ENCODE peak calls at places on chromosome 7, in nine cellular contexts. One of them, this sample, is unnamed.

GRCh38 chr7:76356823-76357222 is 2.0 kb downstream of the YWHAG start:
- DNase-seq in adrenal gland: peak; percentile 55
- DNase-seq in spleen: no peak
- DNase-seq in MM.1S: no peak
- DNase-seq in prostate gland: no peak
- DNase-seq in Panc1: no peak
- DNase-seq in uterus: no peak
- DNase-seq in fibroblast of lung: peak; percentile 57
- DNase-seq in A549: no peak
- DNase-seq in this sample: peak; percentile 52

GRCh38 chr7:77644774-77645173 is 51.5 kb upstream of the RSBN1L start:
- DNase-seq in adrenal gland: no peak
- DNase-seq in spleen: no peak
- DNase-seq in MM.1S: no peak
- DNase-seq in prostate gland: no peak
- DNase-seq in Panc1: no peak
- DNase-seq in uterus: no peak
- DNase-seq in fibroblast of lung: no peak
- DNase-seq in A549: no peak
- DNase-seq in this sample: no peak

GRCh38 chr7:151168022-151168786 is 710 bp upstream of the GBX1 start:
- DNase-seq in adrenal gland: no peak
- DNase-seq in spleen: no peak
- DNase-seq in MM.1S: peak; percentile 52
- DNase-seq in prostate gland: no peak
- DNase-seq in Panc1: no peak
- DNase-seq in uterus: no peak
- DNase-seq in fibroblast of lung: no peak
- DNase-seq in A549: peak; percentile 74
- DNase-seq in this sample: no peak

GRCh38 chr7:727104-727805 is at the start of gene PRKAR1B:
- DNase-seq in adrenal gland: no peak
- DNase-seq in spleen: peak; percentile 84
- DNase-seq in MM.1S: peak; percentile 40
- DNase-seq in prostate gland: no peak
- DNase-seq in Panc1: no peak
- DNase-seq in uterus: no peak
- DNase-seq in fibroblast of lung: no peak
- DNase-seq in A549: peak; percentile 42
- DNase-seq in this sample: peak; percentile 49

GRCh38 chr7:145474287-145474686 is 638.4 kb upstream of the TPK1 start:
- DNase-seq in adrenal gland: no peak
- DNase-seq in spleen: no peak
- DNase-seq in MM.1S: no peak
- DNase-seq in prostate gland: no peak
- DNase-seq in Panc1: no peak
- DNase-seq in uterus: no peak
- DNase-seq in fibroblast of lung: no peak
- DNase-seq in A549: no peak
- DNase-seq in this sample: no peak

GRCh38 chr7:77543910-77544309 is 6.8 kb downstream of the PTPN12 start:
- DNase-seq in adrenal gland: no peak
- DNase-seq in spleen: no peak
- DNase-seq in MM.1S: no peak
- DNase-seq in prostate gland: no peak
- DNase-seq in Panc1: no peak
- DNase-seq in uterus: no peak
- DNase-seq in fibroblast of lung: no peak
- DNase-seq in A549: no peak
- DNase-seq in this sample: no peak

GRCh38 chr7:87767827-87768226 is 108.3 kb downstream of the SLC25A40 start:
- DNase-seq in adrenal gland: no peak
- DNase-seq in spleen: no peak
- DNase-seq in MM.1S: no peak
- DNase-seq in prostate gland: no peak
- DNase-seq in Panc1: no peak
- DNase-seq in uterus: no peak
- DNase-seq in fibroblast of lung: no peak
- DNase-seq in A549: no peak
- DNase-seq in this sample: no peak

GRCh38 chr7:151700621-151701185 is 176.2 kb downstream of the PRKAG2 start:
- DNase-seq in adrenal gland: no peak
- DNase-seq in spleen: no peak
- DNase-seq in MM.1S: no peak
- DNase-seq in prostate gland: no peak
- DNase-seq in Panc1: no peak
- DNase-seq in uterus: no peak
- DNase-seq in fibroblast of lung: peak; percentile 79
- DNase-seq in A549: no peak
- DNase-seq in this sample: no peak

GRCh38 chr7:87312215-87312865 is 33.1 kb upstream of the CROT start:
- DNase-seq in adrenal gland: peak; percentile 56
- DNase-seq in spleen: no peak
- DNase-seq in MM.1S: peak; percentile 67
- DNase-seq in prostate gland: peak; percentile 53
- DNase-seq in Panc1: peak; percentile 69
- DNase-seq in uterus: peak; percentile 45
- DNase-seq in fibroblast of lung: peak; percentile 53
- DNase-seq in A549: peak; percentile 52
- DNase-seq in this sample: peak; percentile 75

GRCh38 chr7:13778967-13779366 is 210.5 kb downstream of the ETV1 start:
- DNase-seq in adrenal gland: no peak
- DNase-seq in spleen: no peak
- DNase-seq in MM.1S: no peak
- DNase-seq in prostate gland: no peak
- DNase-seq in Panc1: no peak
- DNase-seq in uterus: no peak
- DNase-seq in fibroblast of lung: peak; percentile 69
- DNase-seq in A549: no peak
- DNase-seq in this sample: peak; percentile 59

DNA sequence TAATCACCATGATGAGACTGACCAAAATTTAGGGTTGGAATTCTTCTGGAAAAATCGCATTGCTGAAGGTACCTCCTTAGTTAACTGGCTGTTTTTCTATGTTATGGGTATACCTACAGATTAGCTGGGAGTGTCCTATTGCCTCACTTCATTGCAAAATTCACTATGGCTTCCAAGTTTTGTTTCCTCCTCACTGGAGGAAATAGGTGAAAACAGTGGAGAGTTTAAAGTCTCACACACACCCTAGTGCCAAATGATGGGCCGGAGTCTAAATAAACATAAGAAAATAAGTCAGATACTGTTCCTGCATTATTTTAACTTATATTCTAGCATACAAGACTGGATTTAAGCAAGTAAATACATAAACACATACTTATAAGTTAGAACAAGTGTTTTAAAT is 98.2 kb downstream of the AHR start:
- DNase-seq in adrenal gland: no peak
- DNase-seq in spleen: no peak
- DNase-seq in MM.1S: no peak
- DNase-seq in prostate gland: no peak
- DNase-seq in Panc1: no peak
- DNase-seq in uterus: no peak
- DNase-seq in fibroblast of lung: no peak
- DNase-seq in A549: no peak
- DNase-seq in this sample: no peak
- H3K27ac ChIP-seq in adrenal gland: no peak overlapping the region
- H3K27ac ChIP-seq in spleen: no peak overlapping the region
- H3K27ac ChIP-seq in MM.1S: no peak overlapping the region
- H3K27ac ChIP-seq in prostate gland: no peak overlapping the region
- H3K27ac ChIP-seq in Panc1: no peak overlapping the region
- H3K27ac ChIP-seq in uterus: no peak overlapping the region
- H3K27ac ChIP-seq in fibroblast of lung: no peak overlapping the region
- H3K27ac ChIP-seq in A549: no peak overlapping the region
- H3K27ac ChIP-seq in this sample: no peak overlapping the region

DNA sequence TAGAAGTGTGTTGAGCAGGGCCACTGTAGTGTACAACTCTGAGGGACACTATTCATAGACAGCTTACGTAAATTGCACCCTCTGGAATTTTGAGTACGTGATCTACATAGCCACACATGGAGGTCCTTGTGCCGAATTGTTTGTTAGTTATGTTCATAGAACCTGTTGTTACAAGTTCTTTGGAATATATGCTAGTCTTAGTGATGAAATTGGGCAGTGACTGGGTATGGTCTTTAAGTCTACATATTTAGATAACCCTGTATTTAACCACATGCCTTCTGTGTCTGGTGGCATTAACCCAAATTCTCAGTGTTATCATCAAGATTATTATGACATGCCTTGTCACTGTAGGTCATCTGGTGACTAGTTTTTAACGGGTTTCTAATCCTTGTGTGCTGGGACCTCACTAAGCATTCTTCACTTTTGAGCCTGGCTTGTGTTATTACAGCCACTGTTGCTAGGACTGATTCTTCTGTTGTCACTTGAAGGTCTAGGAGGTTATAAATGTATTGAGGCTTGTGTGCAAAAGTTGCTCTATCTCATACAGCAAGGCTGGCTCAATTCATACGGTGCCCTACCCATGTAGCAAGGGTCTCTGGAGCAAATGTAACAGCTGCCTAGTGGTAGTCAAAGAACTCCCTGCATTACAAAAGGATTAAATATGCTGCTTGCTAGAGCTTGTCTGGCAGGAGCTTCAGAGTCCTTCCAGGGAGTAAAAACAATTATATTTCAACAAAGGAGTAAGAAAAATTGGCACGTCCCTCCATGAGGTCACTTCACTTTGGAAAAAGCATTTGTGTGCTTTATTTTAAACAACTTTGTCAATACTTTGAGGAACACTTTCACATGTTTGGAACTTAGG is 65.4 kb downstream of the CDK14 start:
- DNase-seq in adrenal gland: no peak
- DNase-seq in spleen: no peak
- DNase-seq in MM.1S: no peak
- DNase-seq in prostate gland: no peak
- DNase-seq in Panc1: no peak
- DNase-seq in uterus: no peak
- DNase-seq in fibroblast of lung: peak; percentile 79
- DNase-seq in A549: no peak
- DNase-seq in this sample: peak; percentile 9
- TF ChIP-seq CTCF in adrenal gland: no peak
- TF ChIP-seq CTCF in spleen: no peak
- TF ChIP-seq CTCF in MM.1S: no peak
- TF ChIP-seq CTCF in prostate gland: no peak
- TF ChIP-seq CTCF in Panc1: no peak
- TF ChIP-seq CTCF in uterus: no peak
- TF ChIP-seq CTCF in fibroblast of lung: no peak
- TF ChIP-seq CTCF in A549: no peak
- TF ChIP-seq CTCF in this sample: no peak

GRCh38 chr7:18597759-18598158 is 102.2 kb downstream of the HDAC9 start:
- DNase-seq in adrenal gland: no peak
- DNase-seq in spleen: no peak
- DNase-seq in MM.1S: no peak
- DNase-seq in prostate gland: no peak
- DNase-seq in Panc1: no peak
- DNase-seq in uterus: no peak
- DNase-seq in fibroblast of lung: peak; percentile 47
- DNase-seq in A549: no peak
- DNase-seq in this sample: no peak
- H3K27ac ChIP-seq in adrenal gland: no peak overlapping the region
- H3K27ac ChIP-seq in spleen: no peak overlapping the region
- H3K27ac ChIP-seq in MM.1S: no peak overlapping the region
- H3K27ac ChIP-seq in prostate gland: no peak overlapping the region
- H3K27ac ChIP-seq in Panc1: no peak overlapping the region
- H3K27ac ChIP-seq in uterus: no peak overlapping the region
- H3K27ac ChIP-seq in fibroblast of lung: no peak overlapping the region
- H3K27ac ChIP-seq in A549: no peak overlapping the region
- H3K27ac ChIP-seq in this sample: no peak overlapping the region

DNA sequence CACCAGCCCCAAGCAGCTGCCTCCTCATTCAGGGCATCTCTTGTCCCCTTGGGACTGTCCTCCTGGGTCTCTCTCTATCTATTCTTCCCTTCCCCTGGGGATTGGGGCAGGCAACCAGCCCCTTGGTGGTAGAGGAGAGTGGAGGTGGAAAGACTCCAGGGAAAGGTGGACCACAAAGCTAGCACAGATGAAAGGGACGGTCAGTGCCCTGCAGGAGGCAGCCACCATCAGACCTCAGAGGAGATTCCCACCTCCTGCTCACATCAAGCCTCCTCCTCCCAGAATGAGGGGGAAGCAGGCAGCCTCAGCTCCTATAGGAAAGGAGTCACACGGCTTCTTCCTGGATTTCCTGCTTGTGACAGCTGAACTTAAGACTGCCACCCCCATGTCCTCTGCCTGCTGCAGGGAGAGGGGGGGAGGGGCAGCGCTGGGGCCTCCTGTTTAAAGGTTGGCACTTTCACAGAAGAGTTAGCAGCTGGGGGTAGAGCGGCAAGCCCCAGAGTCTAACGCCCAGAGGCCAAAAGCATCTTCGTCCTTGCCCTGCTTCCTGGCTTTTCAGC is 44.4 kb upstream of the LRRC4 start:
- DNase-seq in adrenal gland: peak; percentile 20
- DNase-seq in spleen: no peak
- DNase-seq in MM.1S: no peak
- DNase-seq in prostate gland: no peak
- DNase-seq in Panc1: no peak
- DNase-seq in uterus: no peak
- DNase-seq in fibroblast of lung: no peak
- DNase-seq in A549: no peak
- DNase-seq in this sample: no peak
- TF ChIP-seq CTCF in adrenal gland: no peak
- TF ChIP-seq CTCF in spleen: no peak
- TF ChIP-seq CTCF in MM.1S: no peak
- TF ChIP-seq CTCF in prostate gland: no peak
- TF ChIP-seq CTCF in Panc1: no peak
- TF ChIP-seq CTCF in uterus: no peak
- TF ChIP-seq CTCF in fibroblast of lung: no peak
- TF ChIP-seq CTCF in A549: no peak
- TF ChIP-seq CTCF in this sample: no peak

DNA sequence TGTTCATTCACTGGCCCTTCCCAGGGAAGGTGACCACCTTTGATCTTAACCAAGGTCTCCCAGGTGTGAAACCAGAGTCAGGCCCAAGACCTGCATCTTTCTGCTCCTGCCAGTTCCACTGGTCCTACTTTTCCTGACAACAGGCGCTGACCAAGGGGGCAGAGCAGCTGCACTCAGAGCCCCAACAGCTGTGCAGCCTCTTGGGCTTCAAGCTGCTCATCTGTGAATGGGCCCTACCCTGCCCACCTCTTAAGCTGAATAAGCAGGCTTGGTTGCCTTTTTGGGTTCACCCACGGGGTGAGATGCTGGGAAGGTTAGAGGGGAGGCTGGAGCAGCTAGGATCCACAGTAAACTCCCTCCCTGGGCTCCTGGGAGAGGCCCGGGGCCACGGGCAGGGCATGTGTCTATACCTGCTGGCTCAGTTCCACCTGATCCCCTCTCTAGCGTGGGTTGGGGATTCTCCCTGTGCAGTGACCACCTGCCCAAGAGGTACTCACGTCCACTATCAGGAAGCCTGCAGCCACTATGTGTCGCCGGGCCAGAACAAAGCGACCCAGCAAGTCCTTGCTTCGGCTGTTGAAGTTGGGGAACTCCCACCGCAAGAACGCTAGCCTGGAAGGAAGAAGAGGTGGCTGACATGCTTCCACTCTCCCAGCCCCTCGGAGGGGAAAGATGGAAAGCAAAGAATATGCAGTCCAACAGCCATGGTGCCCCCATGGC is 10.6 kb downstream of the TBRG4 start:
- DNase-seq in adrenal gland: no peak
- DNase-seq in spleen: peak; percentile 31
- DNase-seq in MM.1S: no peak
- DNase-seq in prostate gland: no peak
- DNase-seq in Panc1: no peak
- DNase-seq in uterus: no peak
- DNase-seq in fibroblast of lung: no peak
- DNase-seq in A549: no peak
- DNase-seq in this sample: no peak
- H3K27ac ChIP-seq in adrenal gland: no peak overlapping the region
- H3K27ac ChIP-seq in spleen: no peak overlapping the region
- H3K27ac ChIP-seq in MM.1S: no peak overlapping the region
- H3K27ac ChIP-seq in prostate gland: no peak overlapping the region
- H3K27ac ChIP-seq in Panc1: no peak overlapping the region
- H3K27ac ChIP-seq in uterus: no peak overlapping the region
- H3K27ac ChIP-seq in fibroblast of lung: no peak overlapping the region
- H3K27ac ChIP-seq in A549: no peak overlapping the region
- H3K27ac ChIP-seq in this sample: peak overlapping the region; percentile 57

GRCh38 chr7:84370114-84370513 is 175.5 kb upstream of the SEMA3A start:
- DNase-seq in adrenal gland: no peak
- DNase-seq in spleen: no peak
- DNase-seq in MM.1S: no peak
- DNase-seq in prostate gland: no peak
- DNase-seq in Panc1: no peak
- DNase-seq in uterus: no peak
- DNase-seq in fibroblast of lung: no peak
- DNase-seq in A549: no peak
- DNase-seq in this sample: no peak
- TF ChIP-seq CTCF in adrenal gland: no peak
- TF ChIP-seq CTCF in spleen: no peak
- TF ChIP-seq CTCF in MM.1S: no peak
- TF ChIP-seq CTCF in prostate gland: no peak
- TF ChIP-seq CTCF in Panc1: no peak
- TF ChIP-seq CTCF in uterus: no peak
- TF ChIP-seq CTCF in fibroblast of lung: no peak
- TF ChIP-seq CTCF in A549: no peak
- TF ChIP-seq CTCF in this sample: no peak

This sample was measured in RWPE1.